ENCODE peak calls at places on chromosome 19, in seven cellular contexts. C is activated CD4-positive, CD25-positive, alpha-beta regulatory T cell treated with anti-CD3 and anti-CD28 coated beads, Interleukin-2, amount 50 U/mL, for 16 hours; H is astrocyte of the spinal cord; P is cardiac fibroblast; V is activated naive CD4-positive, alpha-beta T cell; N is iris pigment epithelial cell; L is NAMALWA. Z is an unnamed sample.

GRCh38 chr19:54248016-54248601 is 5.5 kb upstream of the LILRA6 start:
- DNase-seq in H (no peak), P (peak; percentile 54), N (peak; percentile 43), C (no peak), V (no peak), L (no peak), Z (no peak)

GRCh38 chr19:19361075-19361594 is 40.5 kb downstream of the MAU2 start:
- DNase-seq in H (peak; percentile 81), V (peak; percentile 30), L (peak; percentile 89), P (peak; percentile 95), N (peak; percentile 82), C (peak; percentile 35), Z (peak; percentile 61)

GRCh38 chr19:21322528-21322927 is 6.7 kb downstream of the ZNF708 start:
- DNase-seq in N (no peak), C (no peak), H (peak; percentile 15), L (no peak), V (no peak), P (peak; percentile 38), Z (no peak)

GRCh38 chr19:49613374-49613773 is 22.4 kb downstream of the PRR12 start:
- DNase-seq in V (no peak), H (no peak), P (peak; percentile 73), L (no peak), N (peak; percentile 30), C (no peak), Z (no peak)

GRCh38 chr19:58477871-58478270 is 1.7 kb downstream of the ZNF446 start:
- DNase-seq in L (no peak), V (no peak), H (no peak), C (no peak), N (no peak), P (no peak), Z (no peak)

GRCh38 chr19:51637362-51637978 is 7.3 kb upstream of the SIGLEC5 start:
- DNase-seq in P (peak; percentile 40), L (peak; percentile 13), C (no peak), V (no peak), N (no peak), H (no peak), Z (no peak)

GRCh38 chr19:19460761-19461265 is 54.5 kb downstream of the TSSK6 start:
- DNase-seq in L (no peak), C (no peak), P (peak; percentile 55), H (no peak), V (peak; percentile 50), N (no peak), Z (peak; percentile 35)

GRCh38 chr19:45040059-45040767 is 1.4 kb downstream of the CLASRP start:
- DNase-seq in L (no peak), N (no peak), C (no peak), V (no peak), H (no peak), P (no peak), Z (no peak)

GRCh38 chr19:13396256-13397080 is 109.8 kb downstream of the CACNA1A start:
- DNase-seq in N (peak; percentile 67), H (peak; percentile 44), C (no peak), P (peak; percentile 87), V (no peak), L (peak; percentile 70), Z (no peak)